ENCODE peak calls at places on chromosome 11, in seven cellular contexts. N, T, K, M, J, L and F are unnamed samples.

GRCh38 chr11:20163778-20164133 is 3.5 kb upstream of the DBX1 start:
- DNase-seq in N (no peak), T (no peak), K (no peak), M (no peak), J (no peak), L (no peak), F (no peak)

GRCh38 chr11:12430912-12431311 is 53.5 kb downstream of the PARVA start:
- DNase-seq in N (no peak), T (no peak), K (peak; percentile 91), M (peak; percentile 72), J (no peak), L (no peak), F (peak; percentile 67)

GRCh38 chr11:10934293-10934850 is 76.5 kb upstream of the ZBED5 start:
- DNase-seq in N (no peak), T (peak; percentile 42), K (no peak), M (no peak), J (peak; percentile 56), L (peak; percentile 5), F (no peak)

GRCh38 chr11:119460582-119460981 is 37.6 kb upstream of the THY1 start:
- DNase-seq in N (no peak), T (no peak), K (peak; percentile 97), M (no peak), J (peak; percentile 53), L (no peak), F (no peak)

GRCh38 chr11:130725417-130726233 is 190.7 kb downstream of the SNX19 start:
- DNase-seq in N (no peak), T (no peak), K (peak; percentile 44), M (no peak), J (no peak), L (no peak), F (no peak)

GRCh38 chr11:96090711-96091110 is 166.8 kb upstream of the MTMR2 start:
- DNase-seq in N (no peak), T (no peak), K (peak; percentile 85), M (no peak), J (no peak), L (no peak), F (no peak)

GRCh38 chr11:62542750-62543567 is 3.6 kb downstream of the AHNAK start:
- DNase-seq in N (peak; percentile 88), T (peak; percentile 73), K (peak; percentile 70), M (peak; percentile 80), J (peak; percentile 89), L (peak; percentile 70), F (peak; percentile 88)

GRCh38 chr11:126332221-126332711 is 23.2 kb upstream of the ST3GAL4 start:
- DNase-seq in N (peak; percentile 80), T (no peak), K (peak; percentile 90), M (no peak), J (no peak), L (peak; percentile 64), F (peak; percentile 65)

GRCh38 chr11:10856689-10857603 is 907 bp downstream of the ZBED5 start:
- DNase-seq in N (no peak), T (peak; percentile 37), K (peak; percentile 28), M (peak; percentile 27), J (peak; percentile 73), L (no peak), F (peak; percentile 65)

GRCh38 chr11:120519474-120519873 is 7.9 kb downstream of the GRIK4 start:
- DNase-seq in N (no peak), T (no peak), K (no peak), M (no peak), J (no peak), L (no peak), F (no peak)

GRCh38 chr11:122509091-122509490 is 146.4 kb upstream of the UBASH3B start:
- DNase-seq in N (no peak), T (no peak), K (no peak), M (no peak), J (no peak), L (no peak), F (no peak)

GRCh38 chr11:30165652-30166051 is 65.2 kb upstream of the FSHB start:
- DNase-seq in N (no peak), T (no peak), K (no peak), M (peak; percentile 65), J (no peak), L (no peak), F (no peak)

GRCh38 chr11:27701262-27702105 is 1.2 kb upstream of the BDNF start:
- DNase-seq in N (peak; percentile 32), T (peak; percentile 55), K (peak; percentile 89), M (no peak), J (peak; percentile 75), L (no peak), F (no peak)

GRCh38 chr11:75073459-75074190 is 23.1 kb downstream of the OR2AT4 start:
- DNase-seq in N (no peak), T (peak; percentile 20), K (no peak), M (no peak), J (no peak), L (no peak), F (no peak)

GRCh38 chr11:59756845-59757244 is 1.7 kb downstream of the STX3 start:
- DNase-seq in N (no peak), T (no peak), K (peak; percentile 15), M (peak; percentile 60), J (no peak), L (no peak), F (peak; percentile 20)

GRCh38 chr11:63503492-63503891 is 2.4 kb upstream of the LGALS12 start:
- DNase-seq in N (no peak), T (no peak), K (no peak), M (no peak), J (no peak), L (no peak), F (no peak)

GRCh38 chr11:58730507-58731089 is 1.1 kb downstream of the GLYAT start:
- DNase-seq in N (no peak), T (no peak), K (no peak), M (no peak), J (no peak), L (no peak), F (no peak)

GRCh38 chr11:78961938-78962701 is 387.5 kb upstream of the NARS2 start:
- DNase-seq in N (no peak), T (no peak), K (peak; percentile 48), M (no peak), J (no peak), L (no peak), F (no peak)
- H3K4me3 ChIP-seq in N (no peak overlapping the region), T (no peak overlapping the region), K (peak overlapping the region; percentile 14), M (no peak overlapping the region), J (no peak overlapping the region), L (no peak overlapping the region), F (no peak overlapping the region)

GRCh38 chr11:65622011-65622410 is 6.4 kb downstream of the PCNX3 start:
- DNase-seq in N (no peak), T (no peak), K (no peak), M (no peak), J (no peak), L (no peak), F (no peak)

GRCh38 chr11:65624931-65625627 is 9.5 kb downstream of the PCNX3 start:
- DNase-seq in N (no peak), T (no peak), K (no peak), M (no peak), J (no peak), L (no peak), F (no peak)

GRCh38 chr11:65623852-65624616 is 8.5 kb downstream of the PCNX3 start:
- DNase-seq in N (no peak), T (no peak), K (no peak), M (no peak), J (no peak), L (no peak), F (no peak)

GRCh38 chr11:65621460-65621859 is 5.9 kb downstream of the PCNX3 start:
- DNase-seq in N (no peak), T (no peak), K (no peak), M (no peak), J (no peak), L (no peak), F (no peak)

DNA sequence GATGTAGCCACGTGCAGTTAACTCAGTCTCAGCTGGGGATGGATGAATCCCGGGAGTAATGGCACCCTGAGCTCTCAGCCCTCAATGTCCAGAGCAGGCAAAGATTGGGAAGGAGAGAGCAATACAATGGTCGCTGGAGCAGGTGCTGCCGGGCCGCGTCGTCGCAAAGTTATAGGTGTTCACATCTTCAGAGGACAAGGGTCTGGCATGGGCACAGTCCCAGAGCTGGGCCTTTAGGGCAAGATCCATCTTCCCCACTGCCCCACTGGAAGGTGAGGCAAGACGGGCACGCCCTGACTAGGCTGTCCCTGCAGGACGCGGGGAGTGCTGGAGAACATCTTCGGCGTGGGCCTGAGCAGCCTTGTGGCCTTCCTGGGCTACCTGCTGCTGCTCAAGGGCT is 7.6 kb downstream of the PCNX3 start:
- DNase-seq in N (no peak), T (no peak), K (no peak), M (no peak), J (no peak), L (no peak), F (no peak)
- H3K36me3 ChIP-seq in N (peaks cover 99% of the 10 kb centered on the region), T (peaks cover 80% of the 10 kb centered on the region), K (peaks cover 83% of the 10 kb centered on the region), M (peaks cover 100% of the 10 kb centered on the region), J (peaks cover 17% of the 10 kb centered on the region), L (peaks cover 32% of the 10 kb centered on the region), F (no peaks in the 10 kb centered on the region)

GRCh38 chr11:134069996-134070845 is 1.3 kb downstream of the JAM3 start:
- DNase-seq in N (no peak), T (no peak), K (no peak), M (no peak), J (no peak), L (no peak), F (no peak)
- H3K4me3 ChIP-seq in N (no peak overlapping the region), T (peak overlapping the region; percentile 53), K (peak overlapping the region; percentile 64), M (peak overlapping the region; percentile 72), J (peak overlapping the region; percentile 34), L (no peak overlapping the region), F (no peak overlapping the region)

GRCh38 chr11:210803-211180 is 3.3 kb downstream of the RIC8A start:
- DNase-seq in N (no peak), T (no peak), K (no peak), M (peak; percentile 17), J (no peak), L (no peak), F (peak; percentile 42)

GRCh38 chr11:213111-213510 is 5.6 kb downstream of the RIC8A start:
- DNase-seq in N (no peak), T (no peak), K (no peak), M (peak; percentile 9), J (no peak), L (no peak), F (peak; percentile 33)

GRCh38 chr11:211741-212140 is 4.2 kb downstream of the RIC8A start:
- DNase-seq in N (no peak), T (no peak), K (no peak), M (peak; percentile 9), J (no peak), L (no peak), F (peak; percentile 30)

GRCh38 chr11:211295-211694 is 3.8 kb downstream of the RIC8A start:
- DNase-seq in N (no peak), T (no peak), K (no peak), M (peak; percentile 25), J (no peak), L (no peak), F (no peak)

GRCh38 chr11:212150-213100 is 4.9 kb downstream of the RIC8A start:
- DNase-seq in N (no peak), T (no peak), K (no peak), M (no peak), J (no peak), L (no peak), F (no peak)
- H3K36me3 ChIP-seq in N (peaks cover 75% of the 10 kb centered on the region), T (peaks cover 69% of the 10 kb centered on the region), K (peaks cover 64% of the 10 kb centered on the region), M (peaks cover 73% of the 10 kb centered on the region), J (peaks cover 25% of the 10 kb centered on the region), L (peaks cover 54% of the 10 kb centered on the region), F (no peaks in the 10 kb centered on the region)